ENCODE peak calls at places on chromosomes 13 and 19, in five cellular contexts. N is ascending aorta, L is osteoblast, T is left ventricle myocardium inferior, M is mammary epithelial cell. U is an unnamed sample. For H3K4me1, the result is how much of the 10 kb centered on the place peaks cover.

GRCh38 chr13:27104606-27105005 is 67.0 kb downstream of the USP12 start:
- DNase-seq in T (no peak), N (no peak), L (no peak), M (no peak), U (no peak)

GRCh38 chr13:52348081-52348480 is 57.9 kb downstream of the THSD1 start:
- DNase-seq in T (no peak), L (peak), N (no peak), M (peak), U (no peak)

GRCh38 chr19:13902993-13903555 is 2.8 kb downstream of the BRME1 start:
- DNase-seq in N (no peak), L (peak), M (no peak), T (no peak), U (no peak)

GRCh38 chr19:19379527-19379926 is 25.9 kb upstream of the GATAD2A start:
- DNase-seq in N (no peak), L (no peak), T (no peak), M (no peak), U (no peak)

GRCh38 chr13:27638521-27638920 is 16.8 kb downstream of the POLR1D start:
- DNase-seq in T (no peak), M (no peak), L (no peak), N (no peak), U (no peak)

GRCh38 chr19:30086916-30087315 is 144.9 kb downstream of the URI1 start:
- DNase-seq in T (no peak), M (no peak), N (no peak), L (peak), U (no peak)

GRCh38 chr19:54172764-54173699 is at the start of gene TMC4:
- DNase-seq in T (no peak), L (peak), M (peak), N (no peak), U (no peak)

GRCh38 chr19:50459067-50459456 is 17.2 kb upstream of the EMC10 start:
- DNase-seq in L (peak), M (no peak), N (no peak), T (no peak), U (no peak)

GRCh38 chr19:5134683-5135082 is 165.8 kb downstream of the KDM4B start:
- DNase-seq in T (no peak), L (no peak), N (no peak), M (no peak), U (no peak)

GRCh38 chr19:55340784-55341147 is 1.1 kb downstream of the KMT5C start:
- DNase-seq in T (no peak), L (peak), N (no peak), M (no peak), U (no peak)

GRCh38 chr13:98450495-98451167 is 126.3 kb downstream of the STK24 start:
- DNase-seq in T (peak), N (no peak), L (peak), M (no peak), U (no peak)

GRCh38 chr13:89136678-89137077 is 1465.5 kb downstream of the SLITRK5 start:
- DNase-seq in L (no peak), M (no peak), T (no peak), N (no peak), U (no peak)

GRCh38 chr19:1251233-1251502 is 2.8 kb downstream of the MIDN start:
- DNase-seq in M (peak), N (no peak), T (no peak), L (peak), U (no peak)

GRCh38 chr13:35283856-35284255 is 192.6 kb downstream of the MAB21L1 start:
- DNase-seq in T (no peak), N (no peak), M (peak), L (no peak), U (no peak)

GRCh38 chr19:5663904-5664303 is 16.4 kb downstream of the MICOS13 start:
- DNase-seq in L (no peak), M (no peak), N (no peak), T (no peak), U (no peak)

GRCh38 chr19:47280183-47280797 is 5.6 kb downstream of the INAFM1 start:
- DNase-seq in M (no peak), N (no peak), L (no peak), T (no peak), U (no peak)

GRCh38 chr13:32824671-32825070 is 191.6 kb upstream of the KL start:
- DNase-seq in M (peak), L (peak), T (no peak), N (no peak), U (peak)

GRCh38 chr19:55406869-55407624 is 541 bp downstream of the UBE2S start:
- DNase-seq in T (peak), L (peak), M (no peak), N (no peak), U (no peak)

GRCh38 chr13:31042084-31042483 is 109.6 kb downstream of the TEX26 start:
- DNase-seq in T (no peak), M (no peak), N (no peak), L (no peak), U (no peak)

GRCh38 chr13:65585346-65585745 is 1644.8 kb downstream of the PCDH9 start:
- DNase-seq in N (no peak), L (no peak), M (no peak), T (no peak), U (no peak)

GRCh38 chr19:40411125-40411842 is 1.9 kb downstream of the PRX start:
- DNase-seq in N (no peak), M (no peak), T (peak), L (peak), U (no peak)

GRCh38 chr19:40403262-40403984 is 9.8 kb downstream of the PRX start:
- DNase-seq in N (peak), T (peak), M (peak), L (peak), U (peak)

GRCh38 chr19:40411958-40412499 is 1.1 kb downstream of the PRX start:
- DNase-seq in T (no peak), N (no peak), M (no peak), L (peak), U (no peak)

GRCh38 chr19:40410030-40410389 is 3.2 kb downstream of the PRX start:
- DNase-seq in L (peak), N (no peak), M (no peak), T (no peak), U (no peak)

GRCh38 chr19:40407714-40408600 is 5.2 kb downstream of the PRX start:
- DNase-seq in N (no peak), T (no peak), M (no peak), L (peak), U (no peak)
- H3K4me3 ChIP-seq in N (no peak), T (no peak), M (no peak), L (no peak), U (no peak)

DNA sequence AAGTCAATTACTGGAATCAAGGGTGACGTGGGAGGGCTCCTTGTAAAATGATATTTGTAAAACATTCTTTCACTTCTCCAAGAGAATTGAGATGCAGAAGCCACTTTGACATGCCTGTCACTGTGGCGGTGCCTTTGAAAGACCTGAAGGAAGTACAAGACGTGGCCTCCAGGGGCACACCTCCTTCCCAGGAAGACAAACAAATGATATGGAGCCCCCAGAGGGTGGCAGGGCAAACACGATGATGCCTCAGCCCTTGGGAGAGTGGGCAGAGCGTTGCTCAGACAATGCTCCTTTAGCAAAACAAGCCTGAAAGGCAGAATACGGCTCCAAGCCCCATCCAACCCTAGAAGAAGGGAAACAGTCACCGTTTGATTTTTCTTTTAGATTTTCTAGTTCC is 9.3 kb upstream of the ATP12A start:
- DNase-seq in T (no peak), M (no peak), N (no peak), L (no peak), U (no peak)
- TF ChIP-seq CTCF in T (no peak), M (no peak), N (no peak), L (no peak), U (no peak)

GRCh38 chr13:113207890-113208423 is 512 bp downstream of the PCID2 start:
- DNase-seq in T (peak), N (no peak), M (peak), L (peak), U (no peak)

GRCh38 chr13:113209880-113210421 is 538 bp downstream of the CUL4A start:
- DNase-seq in M (peak), N (no peak), L (peak), T (peak), U (peak)

GRCh38 chr13:113209336-113209879 is at the start of gene CUL4A:
- DNase-seq in L (peak), N (no peak), T (peak), M (peak), U (peak)

GRCh38 chr13:113210834-113211233 is 1.4 kb downstream of the CUL4A start:
- DNase-seq in M (no peak), N (no peak), L (no peak), T (no peak), U (no peak)

GRCh38 chr13:113208424-113209335 is at the start of gene PCID2:
- DNase-seq in M (peak), T (peak), N (peak), L (peak), U (peak)
- H3K4me1 ChIP-seq in M (under half), T (half or more), N (half or more), L (under half), U (under half)

GRCh38 chr19:48629599-48630288 is 7.4 kb downstream of the DBP start:
- DNase-seq in T (peak), N (no peak), L (peak), M (no peak), U (no peak)
- H3K4me3 ChIP-seq in T (peak), N (peak), L (no peak), M (no peak), U (no peak)

DNA sequence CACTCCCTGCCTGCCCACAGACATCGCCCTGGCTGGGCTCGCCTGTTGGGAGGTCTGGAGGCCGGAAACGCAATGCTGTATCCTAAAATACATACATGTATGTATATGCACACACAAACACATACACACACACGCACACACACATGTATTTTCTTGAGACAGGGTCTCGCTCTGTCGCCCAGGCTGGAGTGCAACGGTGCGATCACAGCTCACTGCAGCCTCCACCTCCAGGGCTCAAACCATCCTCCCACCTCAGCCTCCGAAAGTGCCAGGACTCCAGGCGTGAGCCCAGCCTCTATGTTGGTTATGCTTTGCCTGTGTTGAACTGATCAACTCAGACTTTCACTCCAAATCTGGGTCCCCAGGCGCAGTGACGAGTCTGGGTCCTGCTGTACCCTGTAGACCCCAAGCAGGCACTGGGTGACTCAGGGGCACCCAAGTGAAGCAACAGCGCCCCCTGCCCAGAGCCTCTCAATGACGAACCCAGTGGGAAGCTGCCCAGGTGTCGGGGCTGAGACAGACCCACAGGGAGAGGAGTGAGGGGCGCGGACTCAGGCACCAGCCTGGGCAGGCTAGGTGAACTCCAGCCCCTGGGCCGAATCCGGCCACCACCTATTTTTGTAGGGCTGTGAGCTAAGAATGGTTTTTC is 27.4 kb upstream of the CACTIN start:
- DNase-seq in L (no peak), T (no peak), M (no peak), N (no peak), U (no peak)
- TF ChIP-seq CTCF in L (peak), T (no peak), M (no peak), N (no peak), U (no peak)

DNA sequence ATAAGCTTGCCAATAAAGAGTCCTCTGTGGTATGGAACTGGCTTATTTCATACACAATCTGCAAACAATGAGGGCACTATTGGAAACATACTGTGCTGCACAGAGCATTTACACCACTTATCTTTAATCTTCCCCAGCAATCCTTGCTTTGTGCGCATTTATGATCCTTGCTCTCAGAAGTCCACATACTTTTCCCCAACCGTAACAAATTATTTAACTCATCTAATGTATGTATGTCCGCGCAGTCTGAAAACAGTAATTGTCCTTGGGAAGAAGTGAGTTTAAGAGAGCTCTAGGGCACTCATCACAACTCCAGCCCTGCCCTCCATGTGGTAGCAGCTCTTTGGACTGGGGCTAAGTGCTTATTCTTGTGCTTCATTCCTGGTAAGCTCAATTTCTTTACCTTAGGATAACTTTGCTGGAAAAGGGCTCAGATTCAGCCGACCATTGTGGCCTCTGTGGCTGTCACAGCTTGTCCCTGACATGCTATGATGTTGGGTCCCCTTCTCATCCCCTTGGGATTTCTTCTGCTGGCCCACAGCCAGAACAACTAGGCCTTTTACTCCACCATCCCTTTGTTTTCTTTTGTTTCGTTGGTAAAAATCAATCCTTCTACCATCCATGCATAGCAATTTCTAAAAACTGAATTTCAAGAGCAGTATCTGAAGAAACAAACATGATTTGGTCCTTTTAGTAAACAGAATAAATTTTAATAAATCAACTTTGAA is 152.7 kb downstream of the TNFRSF19 start:
- DNase-seq in N (no peak), L (peak), T (no peak), M (no peak), U (no peak)
- H3K4me1 ChIP-seq in N (under half), L (under half), T (under half), M (under half), U (under half)

DNA sequence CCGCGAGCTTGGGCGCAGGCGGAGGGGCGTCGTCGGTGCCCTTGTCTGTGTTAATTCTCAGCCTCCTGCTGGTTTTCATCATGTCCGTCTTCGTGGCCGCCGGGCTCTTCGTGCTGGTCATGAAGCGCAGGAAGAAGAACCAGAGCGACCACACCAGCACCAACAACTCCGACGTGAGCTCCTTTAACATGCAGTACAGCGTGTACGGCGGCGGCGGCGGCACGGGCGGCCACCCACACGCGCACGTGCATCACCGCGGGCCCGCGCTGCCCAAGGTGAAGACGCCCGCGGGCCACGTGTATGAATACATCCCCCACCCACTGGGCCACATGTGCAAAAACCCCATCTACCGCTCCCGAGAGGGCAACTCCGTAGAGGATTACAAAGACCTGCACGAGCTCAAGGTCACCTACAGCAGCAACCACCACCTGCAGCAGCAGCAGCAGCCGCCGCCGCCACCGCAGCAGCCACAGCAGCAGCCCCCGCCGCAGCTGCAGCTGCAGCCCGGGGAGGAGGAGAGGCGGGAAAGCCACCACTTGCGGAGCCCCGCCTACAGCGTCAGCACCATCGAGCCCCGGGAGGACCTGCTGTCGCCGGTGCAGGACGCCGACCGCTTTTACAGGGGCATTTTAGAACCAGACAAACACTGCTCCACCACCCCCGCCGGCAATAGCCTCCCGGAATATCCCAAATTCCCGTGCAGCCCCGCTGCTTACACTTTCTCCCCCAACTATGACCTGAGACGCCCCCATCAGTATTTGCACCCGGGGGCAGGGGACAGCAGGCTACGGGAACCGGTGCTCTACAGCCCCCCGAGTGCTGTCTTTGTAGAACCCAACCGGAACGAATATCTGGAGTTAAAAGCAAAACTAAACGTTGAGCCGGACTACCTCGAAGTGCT is 6.4 kb downstream of the SLITRK5 start:
- DNase-seq in N (no peak), M (no peak), L (peak), T (no peak), U (no peak)
- H3K4me3 ChIP-seq in N (peak), M (peak), L (peak), T (peak), U (peak)